ENCODE peak calls at places on chromosome 1, in seven cellular contexts. V is IMR-90, O is H9, R is mesendoderm, U is mesenchymal stem cell, B is H1, L is trophoblast cell. K is an unnamed sample.

GRCh38 chr1:40140211-40140709 is 20.9 kb upstream of the RLF start:
- DNase-seq in V (peak; percentile 66), O (no peak), R (peak; percentile 45), U (peak; percentile 68), B (no peak), L (peak; percentile 73), K (no peak)

GRCh38 chr1:44423706-44424546 is 18.9 kb downstream of the RNF220 start:
- DNase-seq in V (peak; percentile 35), O (no peak), R (no peak), U (no peak), B (no peak), L (no peak), K (no peak)

GRCh38 chr1:160095382-160096105 is 2.9 kb downstream of the IGSF8 start:
- DNase-seq in V (no peak), O (peak; percentile 86), R (peak; percentile 68), U (no peak), B (no peak), L (no peak), K (no peak)

GRCh38 chr1:248793592-248793991 is 32.1 kb downstream of the SH3BP5L start:
- DNase-seq in V (no peak), O (no peak), R (no peak), U (no peak), B (no peak), L (no peak), K (no peak)

GRCh38 chr1:109306832-109307362 is at the start of gene MYBPHL:
- DNase-seq in V (no peak), O (no peak), R (no peak), U (no peak), B (no peak), L (no peak), K (no peak)

GRCh38 chr1:92446990-92447681 is 39.6 kb downstream of the GFI1 start:
- DNase-seq in V (peak; percentile 35), O (peak; percentile 36), R (peak; percentile 81), U (peak; percentile 14), B (no peak), L (no peak), K (no peak)

GRCh38 chr1:64000021-64000420 is 203.4 kb upstream of the UBE2U start:
- DNase-seq in V (peak; percentile 55), O (no peak), R (peak; percentile 4), U (peak; percentile 67), B (no peak), L (no peak), K (no peak)

GRCh38 chr1:39214998-39215873 is 10.7 kb downstream of the MACF1 start:
- DNase-seq in V (no peak), O (no peak), R (peak; percentile 39), U (no peak), B (no peak), L (peak; percentile 32), K (no peak)

GRCh38 chr1:12369258-12369657 is 139.4 kb downstream of the VPS13D start:
- DNase-seq in V (peak; percentile 46), O (no peak), R (no peak), U (no peak), B (no peak), L (no peak), K (no peak)

GRCh38 chr1:109659997-109660755 is 4.3 kb downstream of the GSTM4 start:
- DNase-seq in V (peak; percentile 43), O (no peak), R (no peak), U (no peak), B (no peak), L (no peak), K (no peak)

GRCh38 chr1:75208862-75209261 is 74.7 kb downstream of the LHX8 start:
- DNase-seq in V (no peak), O (no peak), R (no peak), U (no peak), B (no peak), L (no peak), K (no peak)

GRCh38 chr1:28139033-28139712 is 37.3 kb downstream of the PTAFR start:
- DNase-seq in V (peak; percentile 88), O (no peak), R (no peak), U (peak; percentile 72), B (no peak), L (peak; percentile 68), K (no peak)

GRCh38 chr1:9164919-9165318 is 36.0 kb upstream of the GPR157 start:
- DNase-seq in V (no peak), O (no peak), R (no peak), U (no peak), B (no peak), L (no peak), K (no peak)

GRCh38 chr1:48466594-48466993 is 5.4 kb downstream of the SPATA6 start:
- DNase-seq in V (no peak), O (no peak), R (peak; percentile 7), U (no peak), B (no peak), L (no peak), K (no peak)
- H4K8ac ChIP-seq in V (no peak overlapping the region), O (no peak overlapping the region), R (no peak overlapping the region), U (no peak overlapping the region), B (no peak overlapping the region), L (no peak overlapping the region), K (no peak overlapping the region)

DNA sequence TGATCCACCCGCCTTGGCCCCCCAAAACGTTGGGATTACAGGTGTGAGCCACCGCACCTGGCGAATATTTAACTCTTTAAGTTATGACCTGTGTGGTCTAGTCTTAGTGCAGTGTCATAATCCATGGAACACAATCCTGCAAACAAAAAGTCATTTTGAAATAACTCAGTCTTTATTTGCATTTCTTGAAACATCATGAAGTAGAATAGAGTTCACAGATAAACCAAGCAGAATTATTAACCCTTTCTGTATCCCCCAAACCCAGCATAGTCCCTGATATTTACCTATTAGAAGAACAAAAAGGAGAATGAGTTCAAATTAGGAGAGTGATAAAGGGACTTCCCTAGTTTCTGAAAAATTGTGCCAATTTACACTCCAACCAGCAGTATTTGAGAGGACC is 19.9 kb downstream of the ZYG11B start:
- DNase-seq in V (no peak), O (no peak), R (no peak), U (no peak), B (no peak), L (no peak), K (no peak)
- H4K8ac ChIP-seq in V (no peak overlapping the region), O (no peak overlapping the region), R (no peak overlapping the region), U (no peak overlapping the region), B (no peak overlapping the region), L (no peak overlapping the region), K (no peak overlapping the region)

DNA sequence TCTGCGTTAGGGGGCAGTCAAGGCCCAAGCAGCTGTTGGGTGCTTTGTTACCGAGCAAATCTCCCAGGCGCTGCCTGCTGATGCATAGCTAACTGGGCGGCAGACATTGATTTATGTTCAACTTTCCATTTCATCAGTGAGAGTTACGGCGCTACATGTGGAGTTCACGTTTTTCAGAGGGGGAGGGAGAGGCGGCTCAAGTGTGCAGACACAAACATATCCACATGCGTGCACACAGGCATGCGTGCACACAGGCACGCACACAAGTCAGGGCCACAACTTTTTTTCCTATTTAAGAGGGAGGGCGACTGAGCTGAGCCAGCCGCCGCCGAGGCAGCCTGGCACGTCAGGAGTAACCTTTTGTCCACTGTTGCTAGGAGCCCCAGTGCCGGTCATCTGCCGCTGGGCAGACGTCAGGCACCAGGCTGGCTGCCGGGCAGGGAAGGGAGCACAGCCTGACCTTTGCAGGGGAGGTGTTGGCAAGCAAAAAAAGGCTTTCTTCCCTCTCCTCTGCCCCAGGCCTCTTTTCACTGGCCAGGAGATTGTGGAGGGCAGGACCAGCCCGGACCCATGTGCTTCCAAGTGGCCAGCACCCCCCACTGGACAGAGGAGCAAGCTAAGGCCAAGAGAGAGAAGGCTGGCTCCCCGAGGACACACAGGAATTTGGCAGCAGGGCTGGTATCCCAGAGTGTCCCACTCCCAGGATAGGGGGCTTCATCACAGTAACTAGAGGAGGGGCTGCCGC is 73.3 kb downstream of the MRPL37 start:
- DNase-seq in V (peak; percentile 93), O (peak; percentile 64), R (peak; percentile 70), U (peak; percentile 97), B (no peak), L (no peak), K (peak; percentile 56)
- H4K8ac ChIP-seq in V (peak overlapping the region; percentile 62), O (no peak overlapping the region), R (no peak overlapping the region), U (peak overlapping the region; percentile 45), B (peak overlapping the region; percentile 26), L (no peak overlapping the region), K (no peak overlapping the region)

DNA sequence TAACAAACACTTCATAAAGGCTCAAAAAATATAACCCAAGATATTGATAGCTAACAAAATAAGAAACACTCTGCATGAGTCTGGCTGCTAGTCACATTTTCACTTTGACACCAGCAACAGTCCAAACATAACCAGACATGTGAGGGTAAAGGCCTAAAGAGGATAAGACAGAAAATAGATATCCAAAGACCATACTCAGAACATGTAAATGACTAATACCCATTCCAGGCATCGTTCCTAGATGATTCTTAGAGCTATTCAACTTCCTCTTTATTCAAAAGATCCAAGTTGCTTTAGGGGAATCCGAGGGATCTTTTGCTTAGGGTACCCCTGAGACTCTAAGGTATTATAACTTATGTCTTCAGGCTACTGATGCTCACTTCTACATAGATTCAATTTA is 5.1 kb downstream of the COL24A1 start:
- DNase-seq in V (peak; percentile 82), O (no peak), R (no peak), U (no peak), B (no peak), L (no peak), K (no peak)
- H4K8ac ChIP-seq in V (peak overlapping the region; percentile 72), O (no peak overlapping the region), R (no peak overlapping the region), U (no peak overlapping the region), B (no peak overlapping the region), L (no peak overlapping the region), K (no peak overlapping the region)

GRCh38 chr1:4265836-4266235 is 365.8 kb upstream of the C1orf174 start:
- DNase-seq in V (no peak), O (no peak), R (no peak), U (no peak), B (no peak), L (no peak), K (no peak)
- H4K8ac ChIP-seq in V (no peak overlapping the region), O (no peak overlapping the region), R (no peak overlapping the region), U (no peak overlapping the region), B (no peak overlapping the region), L (no peak overlapping the region), K (no peak overlapping the region)

GRCh38 chr1:26894263-26894662 is 4.2 kb upstream of the GPN2 start:
- DNase-seq in V (no peak), O (no peak), R (no peak), U (no peak), B (no peak), L (peak; percentile 98), K (no peak)

GRCh38 chr1:26889580-26890466 is at the start of gene GPN2:
- DNase-seq in V (peak; percentile 72), O (peak; percentile 77), R (peak; percentile 91), U (peak; percentile 84), B (no peak), L (peak; percentile 77), K (peak; percentile 56)

GRCh38 chr1:26887125-26887524 is 3.0 kb downstream of the GPN2 start:
- DNase-seq in V (peak; percentile 52), O (no peak), R (peak; percentile 46), U (peak; percentile 67), B (no peak), L (no peak), K (no peak)

GRCh38 chr1:26890467-26890796 is 349 bp upstream of the GPN2 start:
- DNase-seq in V (no peak), O (no peak), R (no peak), U (no peak), B (no peak), L (no peak), K (no peak)
- H4K8ac ChIP-seq in V (peak overlapping the region; percentile 99), O (no peak overlapping the region), R (peak overlapping the region; percentile 92), U (peak overlapping the region; percentile 95), B (peak overlapping the region; percentile 96), L (peak overlapping the region; percentile 99), K (no peak overlapping the region)

GRCh38 chr1:53330819-53331218 is 2.9 kb upstream of the LRP8 start:
- DNase-seq in V (no peak), O (peak; percentile 20), R (no peak), U (no peak), B (no peak), L (peak; percentile 79), K (no peak)
- H4K8ac ChIP-seq in V (no peak overlapping the region), O (no peak overlapping the region), R (no peak overlapping the region), U (no peak overlapping the region), B (no peak overlapping the region), L (no peak overlapping the region), K (no peak overlapping the region)

GRCh38 chr1:35810096-35810860 is 2.5 kb downstream of the AGO4 start:
- DNase-seq in V (peak; percentile 61), O (no peak), R (peak; percentile 25), U (peak; percentile 28), B (no peak), L (no peak), K (no peak)
- H4K8ac ChIP-seq in V (no peak overlapping the region), O (no peak overlapping the region), R (no peak overlapping the region), U (no peak overlapping the region), B (no peak overlapping the region), L (no peak overlapping the region), K (no peak overlapping the region)

K was measured in neuronal stem cell.